ENCODE peak calls at places on chromosomes 16 and 17, in four cellular contexts. S is AG04450; M is HFF-Myc; L is CD8-positive, alpha-beta T cell. J is an unnamed sample.

GRCh38 chr17:78714534-78714933 is 67.5 kb downstream of the CYTH1 start:
- DNase-seq in S (no peak), M (no peak), L (no peak), J (no peak)

GRCh38 chr16:72424776-72425175 is 252.8 kb upstream of the PMFBP1 start:
- DNase-seq in M (no peak), L (no peak), S (no peak), J (no peak)

GRCh38 chr17:8250101-8250500 is 1.0 kb downstream of the PFAS start:
- DNase-seq in M (no peak), S (no peak), L (no peak), J (no peak)

GRCh38 chr17:31480067-31480466 is 88.6 kb downstream of the RAB11FIP4 start:
- DNase-seq in S (no peak), M (no peak), L (no peak), J (no peak)

GRCh38 chr16:53111078-53111776 is 56.4 kb downstream of the CHD9 start:
- DNase-seq in L (no peak), S (no peak), M (no peak), J (no peak)

GRCh38 chr16:86990451-86990850 is 326.7 kb downstream of the C16orf95 start:
- DNase-seq in M (no peak), L (no peak), S (no peak), J (no peak)

GRCh38 chr17:74877592-74878543 is 5.1 kb upstream of the FDXR start:
- DNase-seq in L (no peak), M (no peak), S (no peak), J (no peak)

GRCh38 chr17:63503330-63503685 is 19.9 kb upstream of the KCNH6 start:
- DNase-seq in L (no peak), S (no peak), M (no peak), J (no peak)

GRCh38 chr16:11627822-11628457 is 40.3 kb upstream of the SNN start:
- DNase-seq in M (no peak), S (no peak), L (no peak), J (peak; percentile 45)

GRCh38 chr17:74205274-74205673 is 1.8 kb downstream of the RPL38 start:
- DNase-seq in S (no peak), L (no peak), M (no peak), J (no peak)

GRCh38 chr17:36117505-36118382 is 14.1 kb downstream of the CCL4 start:
- DNase-seq in M (no peak), L (no peak), S (no peak), J (no peak)

GRCh38 chr16:46886764-46887523 is 2.8 kb downstream of the GPT2 start:
- DNase-seq in S (no peak), M (no peak), L (no peak), J (no peak)
- H3K4me3 ChIP-seq in S (no peak overlapping the region), M (no peak overlapping the region), L (no peak overlapping the region), J (no peak overlapping the region)

GRCh38 chr17:39678340-39679116 is 9.3 kb downstream of the PGAP3 start:
- DNase-seq in S (no peak), M (no peak), L (no peak), J (no peak)
- TF ChIP-seq CTCF in S (no peak), M (no peak), L (no peak), J (peak; percentile 13)

DNA sequence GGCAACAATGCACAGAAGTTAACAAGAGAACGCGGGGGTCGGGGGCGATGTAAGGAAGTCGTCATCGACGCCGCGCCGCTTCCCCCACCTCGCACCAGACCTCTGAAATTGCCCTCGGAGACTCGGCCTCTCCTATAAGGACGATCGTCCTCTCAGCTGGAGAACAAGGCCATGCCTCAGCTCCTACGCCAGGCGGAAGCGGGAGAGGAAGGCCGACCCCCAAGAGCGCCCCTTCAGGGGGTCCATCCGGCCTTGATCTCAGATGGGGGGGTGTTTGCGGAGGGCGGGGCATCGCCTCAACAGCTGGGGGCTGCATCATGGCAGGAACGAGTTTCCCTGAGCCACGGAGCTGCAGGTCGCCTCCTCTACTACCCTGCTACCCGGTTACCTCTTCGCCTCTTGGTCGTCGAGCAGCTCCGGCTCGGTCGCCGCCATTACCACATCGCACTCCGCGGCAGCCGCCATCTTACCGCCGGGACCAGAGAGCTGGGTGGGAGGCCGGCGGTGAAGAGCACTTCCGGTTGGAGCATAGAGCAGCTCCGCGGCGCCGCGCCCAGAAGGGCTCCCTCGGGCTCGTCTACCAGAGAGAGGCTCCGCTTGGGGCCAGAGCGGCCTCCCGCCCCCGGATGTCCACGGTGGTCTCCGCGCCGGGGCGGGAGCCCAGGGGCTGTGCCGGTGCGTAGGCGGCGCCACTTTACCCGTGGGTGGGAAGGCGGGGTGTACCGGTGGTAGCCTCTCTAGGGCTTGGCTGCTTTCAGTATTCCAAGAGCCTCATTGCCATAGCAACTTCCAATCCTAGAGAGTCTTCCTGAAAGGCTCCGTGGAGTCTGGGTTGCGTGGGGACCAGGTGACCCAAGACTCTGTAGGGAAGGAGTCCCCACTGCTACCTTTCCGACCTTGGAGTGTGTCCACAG is at the start of gene DNAJC7:
- DNase-seq in S (peak; percentile 68), L (peak; percentile 86), M (peak; percentile 67), J (peak; percentile 47)
- H3K4me3 ChIP-seq in S (peak within 1 kb of the TSS; percentile 99), L (peak within 1 kb of the TSS; percentile 96), M (peak within 1 kb of the TSS; percentile 84), J (peak within 1 kb of the TSS; percentile 94)

GRCh38 chr17:38509772-38510423 is 81.6 kb downstream of the ARHGAP23 start:
- DNase-seq in L (no peak), S (no peak), M (no peak), J (no peak)

GRCh38 chr17:38508570-38508950 is 80.3 kb downstream of the ARHGAP23 start:
- DNase-seq in S (no peak), L (no peak), M (no peak), J (no peak)

GRCh38 chr17:38509008-38509771 is 80.9 kb downstream of the ARHGAP23 start:
- DNase-seq in M (peak; percentile 61), S (peak; percentile 83), L (peak; percentile 68), J (peak; percentile 10)

GRCh38 chr17:38507921-38508569 is 79.8 kb downstream of the ARHGAP23 start:
- DNase-seq in S (no peak), L (no peak), M (no peak), J (no peak)

GRCh38 chr17:38507436-38507835 is 79.2 kb downstream of the ARHGAP23 start:
- DNase-seq in M (no peak), S (no peak), L (no peak), J (no peak)
- TF ChIP-seq CTCF in M (no peak), S (no peak), L (no peak), J (peak; percentile 6)

DNA sequence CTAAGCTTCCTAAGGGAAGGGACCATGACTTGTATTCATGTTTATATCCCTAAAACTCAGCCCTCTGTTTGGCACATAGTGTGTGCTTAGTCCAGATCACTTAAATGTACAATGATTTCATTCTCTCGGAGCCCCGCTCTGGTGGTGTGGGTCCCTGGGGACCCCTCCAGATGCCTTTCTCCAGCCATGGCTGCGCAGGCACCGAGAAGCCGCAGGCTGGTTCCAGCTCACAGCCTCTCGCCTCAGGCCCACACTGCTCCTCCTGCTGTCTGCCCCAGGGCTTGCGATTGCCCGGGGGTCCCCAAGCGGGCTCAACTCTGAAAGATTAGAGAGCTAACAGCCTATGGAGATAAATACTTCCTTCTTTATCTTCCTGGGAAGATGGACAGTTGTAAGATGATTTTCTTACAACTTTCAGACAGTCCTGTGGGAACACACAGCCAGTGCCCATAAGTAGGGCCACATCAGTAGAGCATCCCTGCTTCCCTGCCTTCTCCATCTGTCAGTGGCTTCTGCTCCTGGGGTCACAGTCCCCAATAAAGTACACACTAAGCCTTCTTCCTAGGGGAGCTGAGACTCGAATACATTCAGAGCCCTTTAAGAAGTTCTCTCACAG is 66.2 kb downstream of the CENPV start:
- DNase-seq in L (no peak), M (no peak), S (no peak), J (no peak)
- H3K4me3 ChIP-seq in L (peak overlapping the region; percentile 19), M (no peak overlapping the region), S (peak overlapping the region; percentile 25), J (no peak overlapping the region)

J was measured in epithelial cell of proximal tubule.